ENCODE peak calls at places on chromosomes 4 and X, in six cellular contexts. B is SK-N-SH, O is neural progenitor cell, T is GM23248, I is GM23338, V is PC-3. X is an unnamed sample.
A peak's percentile ranks its signal among the peaks of the same experiment; 100 is the strongest.

GRCh38 chrX:55026840-55027239 is 3.9 kb downstream of the ALAS2 start:
- DNase-seq in B (no peak), O (no peak), T (no peak), I (no peak), V (no peak), X (no peak)

GRCh38 chrX:66200855-66201795 is 37.1 kb downstream of the HEPH start:
- DNase-seq in B (no peak), O (no peak), T (peak; percentile 47), I (peak; percentile 5), V (peak; percentile 16), X (peak; percentile 51)

GRCh38 chrX:40734956-40735317 is 405 bp downstream of the MED14 start:
- DNase-seq in B (no peak), O (no peak), T (peak; percentile 45), I (peak; percentile 18), V (no peak), X (peak; percentile 18)

GRCh38 chr4:26916195-26916594 is 55.6 kb downstream of the STIM2 start:
- DNase-seq in B (peak; percentile 34), O (no peak), T (peak; percentile 22), I (no peak), V (no peak), X (no peak)

GRCh38 chr4:42515156-42515884 is 118.0 kb downstream of the SHISA3 start:
- DNase-seq in B (no peak), O (no peak), T (peak; percentile 18), I (peak; percentile 85), V (no peak), X (peak; percentile 33)

GRCh38 chr4:54400188-54400587 is 171.1 kb downstream of the PDGFRA start:
- DNase-seq in B (no peak), O (no peak), T (no peak), I (no peak), V (no peak), X (no peak)

GRCh38 chrX:69024931-69025330 is 140.3 kb downstream of the PJA1 start:
- DNase-seq in B (peak; percentile 41), O (peak; percentile 8), T (peak; percentile 63), I (peak; percentile 5), V (peak; percentile 81), X (no peak)

GRCh38 chr4:105544517-105544916 is 7.9 kb upstream of the ARHGEF38 start:
- DNase-seq in B (no peak), O (no peak), T (no peak), I (no peak), V (peak; percentile 32), X (no peak)

GRCh38 chr4:107153956-107154355 is 117.8 kb upstream of the DKK2 start:
- DNase-seq in B (no peak), O (no peak), T (no peak), I (peak; percentile 4), V (no peak), X (no peak)

GRCh38 chrX:47283015-47283771 is 50.4 kb downstream of the USP11 start:
- DNase-seq in B (peak; percentile 38), O (no peak), T (peak; percentile 81), I (no peak), V (no peak), X (no peak)

GRCh38 chrX:48471504-48471903 is 1.4 kb upstream of the SLC38A5 start:
- DNase-seq in B (no peak), O (no peak), T (no peak), I (no peak), V (no peak), X (no peak)

GRCh38 chr4:122710434-122711308 is 21.8 kb upstream of the BBS12 start:
- DNase-seq in B (no peak), O (no peak), T (peak; percentile 57), I (no peak), V (peak; percentile 67), X (no peak)

GRCh38 chrX:149858592-149858991 is 22.4 kb upstream of the MAGEA8 start:
- DNase-seq in B (no peak), O (no peak), T (no peak), I (no peak), V (no peak), X (no peak)

GRCh38 chr4:112183252-112183651 is 38.0 kb downstream of the FAM241A start:
- DNase-seq in B (no peak), O (no peak), T (peak; percentile 19), I (no peak), V (no peak), X (no peak)

GRCh38 chrX:18613930-18614639 is 57.8 kb downstream of the RS1 start:
- DNase-seq in B (no peak), O (no peak), T (no peak), I (no peak), V (no peak), X (no peak)

GRCh38 chrX:70042399-70043371 is 7.1 kb downstream of the AWAT2 start:
- DNase-seq in B (no peak), O (no peak), T (peak; percentile 49), I (peak; percentile 5), V (peak; percentile 47), X (no peak)

GRCh38 chr4:8507251-8507570 is 66.6 kb downstream of the TRMT44 start:
- DNase-seq in B (no peak), O (no peak), T (peak; percentile 85), I (no peak), V (no peak), X (no peak)

GRCh38 chrX:23341452-23341851 is 6.8 kb downstream of the PTCHD1 start:
- DNase-seq in B (no peak), O (peak; percentile 41), T (no peak), I (no peak), V (peak; percentile 35), X (no peak)

GRCh38 chrX:108177321-108177990 is 85.9 kb downstream of the ATG4A start:
- DNase-seq in B (no peak), O (peak; percentile 88), T (no peak), I (peak; percentile 5), V (no peak), X (no peak)

GRCh38 chrX:27823812-27824211 is 16.0 kb downstream of the MAGEB10 start:
- DNase-seq in B (no peak), O (no peak), T (no peak), I (no peak), V (no peak), X (no peak)

DNA sequence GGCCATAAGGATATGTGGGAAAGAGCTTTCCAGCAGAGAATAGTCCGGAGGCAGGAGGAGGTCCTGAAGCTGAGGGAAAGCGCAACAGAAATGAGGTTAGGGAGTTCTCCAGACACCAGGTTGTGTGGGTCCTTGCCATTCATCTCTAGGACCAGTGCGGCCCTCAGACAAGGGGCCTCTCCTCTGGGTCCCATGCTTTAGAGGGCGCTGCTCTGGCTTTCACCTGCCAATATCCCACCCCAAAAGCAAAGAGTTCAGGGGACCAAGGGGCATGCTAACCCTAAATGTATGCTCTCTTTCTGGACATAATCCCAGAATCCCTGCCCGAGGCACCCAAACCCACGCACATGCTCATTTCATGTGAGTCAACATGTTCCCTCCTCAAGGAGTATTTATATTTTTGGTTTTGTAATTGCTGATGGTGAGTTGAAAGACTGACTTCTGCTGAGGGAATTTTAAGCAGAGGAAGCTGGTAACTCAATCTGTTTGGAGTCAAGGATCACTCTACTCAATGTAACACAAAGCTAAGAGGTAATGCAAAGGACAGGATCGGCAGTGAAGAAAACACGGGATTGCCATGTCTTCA is 14.8 kb downstream of the RPL34 start:
- DNase-seq in B (no peak), O (no peak), T (peak; percentile 76), I (peak; percentile 26), V (no peak), X (no peak)
- H3F3A ChIP-seq in B (peaks cover 28% of the 10 kb centered on the region), O (peaks cover 24% of the 10 kb centered on the region), T (peaks cover 63% of the 10 kb centered on the region), I (peaks cover 6% of the 10 kb centered on the region), V (no peaks in the 10 kb centered on the region), X (no peaks in the 10 kb centered on the region)

GRCh38 chr4:2354127-2354526 is 64.3 kb downstream of the ZFYVE28 start:
- DNase-seq in B (peak; percentile 77), O (peak; percentile 59), T (peak; percentile 13), I (peak; percentile 67), V (no peak), X (no peak)
- TF ChIP-seq EZH2phosphoT487 in B (no peak), O (no peak), T (no peak), I (no peak), V (no peak), X (no peak)

GRCh38 chr4:87971866-87972265 is 3.6 kb upstream of the SPP1 start:
- DNase-seq in B (no peak), O (no peak), T (no peak), I (peak; percentile 51), V (no peak), X (no peak)

GRCh38 chr4:87977521-87978278 is 2.2 kb downstream of the SPP1 start:
- DNase-seq in B (no peak), O (no peak), T (no peak), I (no peak), V (no peak), X (no peak)

GRCh38 chr4:87975466-87975865 is at the start of gene SPP1:
- DNase-seq in B (peak; percentile 43), O (peak; percentile 74), T (peak; percentile 35), I (peak; percentile 87), V (no peak), X (peak; percentile 60)

GRCh38 chr4:87973283-87974169 is 2.0 kb upstream of the SPP1 start:
- DNase-seq in B (peak; percentile 66), O (peak; percentile 69), T (peak; percentile 85), I (peak; percentile 88), V (peak; percentile 70), X (peak; percentile 50)

DNA sequence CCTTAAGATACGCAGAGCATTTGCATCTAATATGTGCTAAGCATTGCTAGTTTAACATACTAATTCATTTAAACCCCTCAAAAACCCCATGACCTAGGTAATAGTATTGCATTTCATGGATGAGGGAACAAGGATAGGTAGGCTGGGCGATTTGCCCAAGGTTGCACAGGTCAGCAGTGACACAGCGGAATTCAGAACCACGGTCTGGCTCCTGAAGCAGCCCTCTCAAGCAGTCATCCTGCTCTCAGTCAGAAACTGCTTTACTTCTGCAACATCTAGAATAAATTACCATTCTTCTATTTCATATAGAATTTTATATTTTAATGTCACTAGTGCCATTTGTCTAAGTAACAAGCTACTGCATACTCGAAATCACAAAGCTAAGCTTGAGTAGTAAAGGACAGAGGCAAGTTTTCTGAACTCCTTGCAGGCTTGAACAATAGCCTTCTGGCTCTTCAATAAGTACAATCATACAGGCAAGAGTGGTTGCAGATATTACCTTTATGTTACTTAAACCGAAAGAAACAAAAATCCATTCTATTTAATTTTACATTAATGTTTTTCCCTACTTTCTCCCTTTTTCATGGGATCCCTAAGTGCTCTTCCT is 555 bp upstream of the SPP1 start:
- DNase-seq in B (no peak), O (no peak), T (no peak), I (peak; percentile 58), V (peak; percentile 55), X (no peak)
- H3K4me1 ChIP-seq in B (no peaks in the 10 kb centered on the region), O (peaks cover 11% of the 10 kb centered on the region), T (peaks cover 20% of the 10 kb centered on the region), I (peaks cover 30% of the 10 kb centered on the region), V (peaks cover 14% of the 10 kb centered on the region), X (peaks cover 7% of the 10 kb centered on the region)

GRCh38 chrX:1527457-1527856 is 9.5 kb downstream of the P2RY8 start:
- DNase-seq in B (no peak), O (no peak), T (no peak), I (no peak), V (no peak), X (no peak)
- H3F3A ChIP-seq in B (no peaks in the 10 kb centered on the region), O (no peaks in the 10 kb centered on the region), T (no peaks in the 10 kb centered on the region), I (no peaks in the 10 kb centered on the region), V (no peaks in the 10 kb centered on the region), X (peaks cover 6% of the 10 kb centered on the region)

X was measured in MM.1S.